ENCODE peak calls at places on chromosome 13, in seven cellular contexts. One of them, this sample, is unnamed.

GRCh38 chr13:112703935-112704633 is 14.2 kb downstream of the ATP11A start:
- DNase-seq in activated CD8-positive, alpha-beta T cell treated with anti-CD3 and anti-CD28 coated beads for 36 hours: peak
- DNase-seq in endodermal cell: peak
- DNase-seq in heart left ventricle: peak
- DNase-seq in tibial artery: peak
- DNase-seq in lower leg skin: no peak
- DNase-seq in thoracic aorta: no peak
- DNase-seq in this sample: no peak

GRCh38 chr13:31119966-31120733 is 41.6 kb downstream of the HSPH1 start:
- DNase-seq in lower leg skin: peak
- DNase-seq in thoracic aorta: no peak
- DNase-seq in activated CD8-positive, alpha-beta T cell treated with anti-CD3 and anti-CD28 coated beads for 36 hours: no peak
- DNase-seq in endodermal cell: no peak
- DNase-seq in heart left ventricle: no peak
- DNase-seq in tibial artery: no peak
- DNase-seq in this sample: no peak

GRCh38 chr13:53201454-53202225 is 173.0 kb downstream of the OLFM4 start:
- DNase-seq in lower leg skin: peak
- DNase-seq in thoracic aorta: no peak
- DNase-seq in tibial artery: no peak
- DNase-seq in heart left ventricle: no peak
- DNase-seq in endodermal cell: peak
- DNase-seq in activated CD8-positive, alpha-beta T cell treated with anti-CD3 and anti-CD28 coated beads for 36 hours: no peak
- DNase-seq in this sample: no peak

GRCh38 chr13:102286326-102286725 is 115.5 kb downstream of the FGF14 start:
- DNase-seq in activated CD8-positive, alpha-beta T cell treated with anti-CD3 and anti-CD28 coated beads for 36 hours: no peak
- DNase-seq in tibial artery: no peak
- DNase-seq in endodermal cell: no peak
- DNase-seq in heart left ventricle: no peak
- DNase-seq in thoracic aorta: no peak
- DNase-seq in lower leg skin: no peak
- DNase-seq in this sample: peak

GRCh38 chr13:44879452-44880058 is 109.7 kb downstream of the NUFIP1 start:
- DNase-seq in tibial artery: no peak
- DNase-seq in thoracic aorta: no peak
- DNase-seq in heart left ventricle: no peak
- DNase-seq in activated CD8-positive, alpha-beta T cell treated with anti-CD3 and anti-CD28 coated beads for 36 hours: peak
- DNase-seq in endodermal cell: peak
- DNase-seq in lower leg skin: no peak
- DNase-seq in this sample: no peak

GRCh38 chr13:90545070-90545840 is 802.2 kb upstream of the MIR17HG start:
- DNase-seq in tibial artery: no peak
- DNase-seq in endodermal cell: no peak
- DNase-seq in activated CD8-positive, alpha-beta T cell treated with anti-CD3 and anti-CD28 coated beads for 36 hours: no peak
- DNase-seq in thoracic aorta: no peak
- DNase-seq in lower leg skin: no peak
- DNase-seq in heart left ventricle: no peak
- DNase-seq in this sample: no peak

GRCh38 chr13:30810261-30810701 is 74.9 kb downstream of the ALOX5AP start:
- DNase-seq in heart left ventricle: no peak
- DNase-seq in tibial artery: no peak
- DNase-seq in lower leg skin: peak
- DNase-seq in activated CD8-positive, alpha-beta T cell treated with anti-CD3 and anti-CD28 coated beads for 36 hours: no peak
- DNase-seq in thoracic aorta: no peak
- DNase-seq in endodermal cell: no peak
- DNase-seq in this sample: no peak

GRCh38 chr13:52010890-52011689 is at the start of gene ATP7B:
- DNase-seq in endodermal cell: peak
- DNase-seq in activated CD8-positive, alpha-beta T cell treated with anti-CD3 and anti-CD28 coated beads for 36 hours: peak
- DNase-seq in thoracic aorta: no peak
- DNase-seq in heart left ventricle: peak
- DNase-seq in tibial artery: no peak
- DNase-seq in lower leg skin: peak
- DNase-seq in this sample: no peak

GRCh38 chr13:76723551-76724232 is 162.5 kb downstream of the KCTD12 start:
- DNase-seq in activated CD8-positive, alpha-beta T cell treated with anti-CD3 and anti-CD28 coated beads for 36 hours: peak
- DNase-seq in heart left ventricle: peak
- DNase-seq in tibial artery: no peak
- DNase-seq in lower leg skin: no peak
- DNase-seq in thoracic aorta: no peak
- DNase-seq in endodermal cell: peak
- DNase-seq in this sample: peak

GRCh38 chr13:29464105-29464679 is 131.3 kb downstream of the SLC7A1 start:
- DNase-seq in activated CD8-positive, alpha-beta T cell treated with anti-CD3 and anti-CD28 coated beads for 36 hours: no peak
- DNase-seq in thoracic aorta: no peak
- DNase-seq in tibial artery: no peak
- DNase-seq in heart left ventricle: peak
- DNase-seq in endodermal cell: no peak
- DNase-seq in lower leg skin: no peak
- DNase-seq in this sample: no peak

GRCh38 chr13:105063676-105064075 is 1471.8 kb downstream of the EFNB2 start:
- DNase-seq in heart left ventricle: no peak
- DNase-seq in endodermal cell: no peak
- DNase-seq in activated CD8-positive, alpha-beta T cell treated with anti-CD3 and anti-CD28 coated beads for 36 hours: no peak
- DNase-seq in lower leg skin: no peak
- DNase-seq in tibial artery: no peak
- DNase-seq in thoracic aorta: no peak
- DNase-seq in this sample: no peak

GRCh38 chr13:74889321-74889720 is 592.6 kb downstream of the TBC1D4 start:
- DNase-seq in thoracic aorta: no peak
- DNase-seq in tibial artery: no peak
- DNase-seq in heart left ventricle: no peak
- DNase-seq in endodermal cell: no peak
- DNase-seq in activated CD8-positive, alpha-beta T cell treated with anti-CD3 and anti-CD28 coated beads for 36 hours: no peak
- DNase-seq in lower leg skin: no peak
- DNase-seq in this sample: no peak

GRCh38 chr13:108214511-108215383 is 589 bp downstream of the LIG4 start:
- DNase-seq in activated CD8-positive, alpha-beta T cell treated with anti-CD3 and anti-CD28 coated beads for 36 hours: peak
- DNase-seq in heart left ventricle: peak
- DNase-seq in lower leg skin: no peak
- DNase-seq in thoracic aorta: no peak
- DNase-seq in endodermal cell: peak
- DNase-seq in tibial artery: no peak
- DNase-seq in this sample: no peak

GRCh38 chr13:18943273-18943672 is 238.4 kb downstream of the TUBA3C start:
- DNase-seq in thoracic aorta: no peak
- DNase-seq in activated CD8-positive, alpha-beta T cell treated with anti-CD3 and anti-CD28 coated beads for 36 hours: no peak
- DNase-seq in tibial artery: no peak
- DNase-seq in lower leg skin: peak
- DNase-seq in endodermal cell: no peak
- DNase-seq in heart left ventricle: no peak
- DNase-seq in this sample: no peak

GRCh38 chr13:113916330-113916815 is 52.5 kb upstream of the GAS6 start:
- DNase-seq in heart left ventricle: no peak
- DNase-seq in endodermal cell: no peak
- DNase-seq in activated CD8-positive, alpha-beta T cell treated with anti-CD3 and anti-CD28 coated beads for 36 hours: no peak
- DNase-seq in thoracic aorta: no peak
- DNase-seq in lower leg skin: peak
- DNase-seq in tibial artery: no peak
- DNase-seq in this sample: no peak

GRCh38 chr13:51122868-51123267 is 11.8 kb upstream of the C13orf42 start:
- DNase-seq in thoracic aorta: no peak
- DNase-seq in tibial artery: no peak
- DNase-seq in activated CD8-positive, alpha-beta T cell treated with anti-CD3 and anti-CD28 coated beads for 36 hours: peak
- DNase-seq in lower leg skin: no peak
- DNase-seq in heart left ventricle: no peak
- DNase-seq in endodermal cell: peak
- DNase-seq in this sample: no peak

GRCh38 chr13:46640843-46641242 is 87.9 kb downstream of the LRCH1 start:
- DNase-seq in tibial artery: no peak
- DNase-seq in heart left ventricle: no peak
- DNase-seq in thoracic aorta: no peak
- DNase-seq in activated CD8-positive, alpha-beta T cell treated with anti-CD3 and anti-CD28 coated beads for 36 hours: no peak
- DNase-seq in lower leg skin: no peak
- DNase-seq in endodermal cell: no peak
- DNase-seq in this sample: no peak

GRCh38 chr13:102214956-102215355 is 186.9 kb downstream of the FGF14 start:
- DNase-seq in activated CD8-positive, alpha-beta T cell treated with anti-CD3 and anti-CD28 coated beads for 36 hours: no peak
- DNase-seq in endodermal cell: no peak
- DNase-seq in thoracic aorta: no peak
- DNase-seq in tibial artery: no peak
- DNase-seq in lower leg skin: no peak
- DNase-seq in heart left ventricle: no peak
- DNase-seq in this sample: no peak

GRCh38 chr13:47112205-47112896 is 215.5 kb upstream of the HTR2A start:
- DNase-seq in heart left ventricle: no peak
- DNase-seq in tibial artery: no peak
- DNase-seq in endodermal cell: peak
- DNase-seq in activated CD8-positive, alpha-beta T cell treated with anti-CD3 and anti-CD28 coated beads for 36 hours: no peak
- DNase-seq in lower leg skin: no peak
- DNase-seq in thoracic aorta: no peak
- DNase-seq in this sample: no peak

GRCh38 chr13:36480726-36481485 is 48.6 kb downstream of the CCNA1 start:
- DNase-seq in heart left ventricle: no peak
- DNase-seq in lower leg skin: no peak
- DNase-seq in thoracic aorta: no peak
- DNase-seq in endodermal cell: no peak
- DNase-seq in activated CD8-positive, alpha-beta T cell treated with anti-CD3 and anti-CD28 coated beads for 36 hours: no peak
- DNase-seq in tibial artery: no peak
- DNase-seq in this sample: no peak

GRCh38 chr13:113895436-113895835 is 31.6 kb upstream of the GAS6 start:
- DNase-seq in lower leg skin: no peak
- DNase-seq in tibial artery: no peak
- DNase-seq in heart left ventricle: no peak
- DNase-seq in thoracic aorta: no peak
- DNase-seq in endodermal cell: no peak
- DNase-seq in activated CD8-positive, alpha-beta T cell treated with anti-CD3 and anti-CD28 coated beads for 36 hours: no peak
- DNase-seq in this sample: no peak

GRCh38 chr13:98429977-98430785 is 146.7 kb downstream of the STK24 start:
- DNase-seq in thoracic aorta: no peak
- DNase-seq in heart left ventricle: no peak
- DNase-seq in endodermal cell: no peak
- DNase-seq in activated CD8-positive, alpha-beta T cell treated with anti-CD3 and anti-CD28 coated beads for 36 hours: no peak
- DNase-seq in tibial artery: no peak
- DNase-seq in lower leg skin: no peak
- DNase-seq in this sample: no peak

GRCh38 chr13:110455444-110455843 is 106.1 kb downstream of the RAB20 start:
- DNase-seq in thoracic aorta: no peak
- DNase-seq in lower leg skin: no peak
- DNase-seq in heart left ventricle: no peak
- DNase-seq in tibial artery: no peak
- DNase-seq in endodermal cell: no peak
- DNase-seq in activated CD8-positive, alpha-beta T cell treated with anti-CD3 and anti-CD28 coated beads for 36 hours: no peak
- DNase-seq in this sample: no peak

GRCh38 chr13:113647351-113648217 is 10.4 kb downstream of the ATP4B start:
- DNase-seq in heart left ventricle: peak
- DNase-seq in lower leg skin: peak
- DNase-seq in endodermal cell: peak
- DNase-seq in tibial artery: peak
- DNase-seq in thoracic aorta: peak
- DNase-seq in activated CD8-positive, alpha-beta T cell treated with anti-CD3 and anti-CD28 coated beads for 36 hours: no peak
- DNase-seq in this sample: no peak

GRCh38 chr13:113862766-113863510 is 938 bp downstream of the GAS6 start:
- DNase-seq in activated CD8-positive, alpha-beta T cell treated with anti-CD3 and anti-CD28 coated beads for 36 hours: no peak
- DNase-seq in tibial artery: peak
- DNase-seq in endodermal cell: peak
- DNase-seq in lower leg skin: peak
- DNase-seq in thoracic aorta: no peak
- DNase-seq in heart left ventricle: peak
- DNase-seq in this sample: no peak

GRCh38 chr13:102597029-102598015 is 536 bp downstream of the TPP2 start:
- DNase-seq in activated CD8-positive, alpha-beta T cell treated with anti-CD3 and anti-CD28 coated beads for 36 hours: peak
- DNase-seq in endodermal cell: peak
- DNase-seq in tibial artery: peak
- DNase-seq in heart left ventricle: no peak
- DNase-seq in thoracic aorta: no peak
- DNase-seq in lower leg skin: peak
- DNase-seq in this sample: no peak

GRCh38 chr13:56561327-56561726 is 579.4 kb upstream of the PRR20A start:
- DNase-seq in thoracic aorta: no peak
- DNase-seq in endodermal cell: no peak
- DNase-seq in heart left ventricle: no peak
- DNase-seq in activated CD8-positive, alpha-beta T cell treated with anti-CD3 and anti-CD28 coated beads for 36 hours: no peak
- DNase-seq in lower leg skin: no peak
- DNase-seq in tibial artery: no peak
- DNase-seq in this sample: no peak
- TF ChIP-seq CTCF in thoracic aorta: no peak
- TF ChIP-seq CTCF in endodermal cell: peak
- TF ChIP-seq CTCF in heart left ventricle: no peak
- TF ChIP-seq CTCF in activated CD8-positive, alpha-beta T cell treated with anti-CD3 and anti-CD28 coated beads for 36 hours: no peak
- TF ChIP-seq CTCF in lower leg skin: no peak
- TF ChIP-seq CTCF in tibial artery: no peak
- TF ChIP-seq CTCF in this sample: no peak

GRCh38 chr13:38046049-38046376 is 176.4 kb upstream of the TRPC4 start:
- DNase-seq in tibial artery: no peak
- DNase-seq in thoracic aorta: no peak
- DNase-seq in activated CD8-positive, alpha-beta T cell treated with anti-CD3 and anti-CD28 coated beads for 36 hours: no peak
- DNase-seq in lower leg skin: no peak
- DNase-seq in endodermal cell: no peak
- DNase-seq in heart left ventricle: no peak
- DNase-seq in this sample: no peak

GRCh38 chr13:38044067-38044466 is 174.5 kb upstream of the TRPC4 start:
- DNase-seq in lower leg skin: no peak
- DNase-seq in heart left ventricle: no peak
- DNase-seq in thoracic aorta: no peak
- DNase-seq in tibial artery: no peak
- DNase-seq in endodermal cell: no peak
- DNase-seq in activated CD8-positive, alpha-beta T cell treated with anti-CD3 and anti-CD28 coated beads for 36 hours: no peak
- DNase-seq in this sample: no peak

GRCh38 chr13:38042771-38043170 is 173.2 kb upstream of the TRPC4 start:
- DNase-seq in endodermal cell: no peak
- DNase-seq in activated CD8-positive, alpha-beta T cell treated with anti-CD3 and anti-CD28 coated beads for 36 hours: no peak
- DNase-seq in thoracic aorta: no peak
- DNase-seq in tibial artery: no peak
- DNase-seq in lower leg skin: no peak
- DNase-seq in heart left ventricle: no peak
- DNase-seq in this sample: no peak

GRCh38 chr13:38045278-38046048 is 175.9 kb upstream of the TRPC4 start:
- DNase-seq in endodermal cell: peak
- DNase-seq in heart left ventricle: no peak
- DNase-seq in thoracic aorta: no peak
- DNase-seq in tibial artery: no peak
- DNase-seq in lower leg skin: no peak
- DNase-seq in activated CD8-positive, alpha-beta T cell treated with anti-CD3 and anti-CD28 coated beads for 36 hours: no peak
- DNase-seq in this sample: no peak
- TF ChIP-seq CTCF in endodermal cell: peak
- TF ChIP-seq CTCF in heart left ventricle: no peak
- TF ChIP-seq CTCF in thoracic aorta: no peak
- TF ChIP-seq CTCF in tibial artery: no peak
- TF ChIP-seq CTCF in lower leg skin: no peak
- TF ChIP-seq CTCF in activated CD8-positive, alpha-beta T cell treated with anti-CD3 and anti-CD28 coated beads for 36 hours: no peak
- TF ChIP-seq CTCF in this sample: peak

GRCh38 chr13:60583196-60583908 is 186.3 kb downstream of the TDRD3 start:
- DNase-seq in endodermal cell: peak
- DNase-seq in lower leg skin: no peak
- DNase-seq in tibial artery: no peak
- DNase-seq in thoracic aorta: no peak
- DNase-seq in heart left ventricle: no peak
- DNase-seq in activated CD8-positive, alpha-beta T cell treated with anti-CD3 and anti-CD28 coated beads for 36 hours: no peak
- DNase-seq in this sample: no peak
- TF ChIP-seq CTCF in endodermal cell: peak
- TF ChIP-seq CTCF in lower leg skin: no peak
- TF ChIP-seq CTCF in tibial artery: no peak
- TF ChIP-seq CTCF in thoracic aorta: no peak
- TF ChIP-seq CTCF in heart left ventricle: no peak
- TF ChIP-seq CTCF in activated CD8-positive, alpha-beta T cell treated with anti-CD3 and anti-CD28 coated beads for 36 hours: no peak
- TF ChIP-seq CTCF in this sample: no peak

DNA sequence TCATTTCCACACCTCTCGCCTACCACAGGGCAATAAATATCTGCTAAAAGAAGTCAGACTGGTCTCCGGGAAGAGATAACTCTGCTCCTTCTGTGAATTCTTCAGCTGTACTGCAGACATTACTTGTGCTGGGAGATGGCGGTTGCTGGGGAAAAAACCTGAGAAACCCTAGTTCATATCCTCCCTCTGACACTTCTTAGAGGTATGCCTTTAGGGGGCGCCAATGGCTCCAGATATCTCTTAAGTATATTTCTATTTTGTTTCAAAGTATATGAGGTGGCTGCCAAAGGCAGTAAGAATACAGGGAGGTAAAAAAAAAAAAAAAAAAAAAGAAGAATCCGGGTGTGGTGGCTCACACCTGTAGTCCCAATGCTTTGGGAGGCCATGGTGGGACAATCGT is 175.2 kb downstream of the PAN3 start:
- DNase-seq in endodermal cell: peak
- DNase-seq in lower leg skin: no peak
- DNase-seq in thoracic aorta: no peak
- DNase-seq in activated CD8-positive, alpha-beta T cell treated with anti-CD3 and anti-CD28 coated beads for 36 hours: peak
- DNase-seq in tibial artery: no peak
- DNase-seq in heart left ventricle: no peak
- DNase-seq in this sample: no peak
- TF ChIP-seq CTCF in endodermal cell: peak
- TF ChIP-seq CTCF in lower leg skin: no peak
- TF ChIP-seq CTCF in thoracic aorta: no peak
- TF ChIP-seq CTCF in activated CD8-positive, alpha-beta T cell treated with anti-CD3 and anti-CD28 coated beads for 36 hours: peak
- TF ChIP-seq CTCF in tibial artery: no peak
- TF ChIP-seq CTCF in heart left ventricle: no peak
- TF ChIP-seq CTCF in this sample: peak

This sample was measured in AG04450.